ENCODE peak calls at places on chromosomes 16 and 17, in six cellular contexts. One of them, this sample, is unnamed.

GRCh38 chr16:49428808-49429207 is 55.2 kb downstream of the C16orf78 start:
- ATAC-seq in body of pancreas: no peak
- ATAC-seq in heart left ventricle: no peak
- ATAC-seq in gastrocnemius medialis: no peak
- ATAC-seq in right lobe of liver: no peak
- ATAC-seq in A549: no peak
- ATAC-seq in this sample: no peak

GRCh38 chr16:4378202-4378666 is 6.6 kb downstream of the VASN start:
- ATAC-seq in body of pancreas: no peak
- ATAC-seq in gastrocnemius medialis: no peak
- ATAC-seq in heart left ventricle: peak; percentile 1
- ATAC-seq in A549: no peak
- ATAC-seq in right lobe of liver: no peak
- ATAC-seq in this sample: peak; percentile 10

GRCh38 chr17:48003686-48004120 is 32.8 kb downstream of the CDK5RAP3 start:
- ATAC-seq in right lobe of liver: no peak
- ATAC-seq in A549: no peak
- ATAC-seq in body of pancreas: no peak
- ATAC-seq in gastrocnemius medialis: no peak
- ATAC-seq in heart left ventricle: no peak
- ATAC-seq in this sample: no peak

GRCh38 chr17:30230596-30231125 is 4.8 kb downstream of the SLC6A4 start:
- ATAC-seq in heart left ventricle: no peak
- ATAC-seq in body of pancreas: no peak
- ATAC-seq in right lobe of liver: no peak
- ATAC-seq in gastrocnemius medialis: no peak
- ATAC-seq in A549: peak; percentile 60
- ATAC-seq in this sample: no peak

GRCh38 chr16:79950932-79951719 is 350.6 kb upstream of the MAF start:
- ATAC-seq in gastrocnemius medialis: peak; percentile 6
- ATAC-seq in body of pancreas: no peak
- ATAC-seq in A549: no peak
- ATAC-seq in heart left ventricle: peak; percentile 55
- ATAC-seq in right lobe of liver: peak; percentile 41
- ATAC-seq in this sample: no peak

GRCh38 chr16:67268136-67268579 is 11.2 kb upstream of the PLEKHG4 start:
- ATAC-seq in right lobe of liver: peak; percentile 54
- ATAC-seq in heart left ventricle: peak; percentile 81
- ATAC-seq in body of pancreas: peak; percentile 71
- ATAC-seq in gastrocnemius medialis: no peak
- ATAC-seq in A549: peak; percentile 54
- ATAC-seq in this sample: peak; percentile 79

GRCh38 chr16:75379339-75379738 is 54.0 kb downstream of the CFDP1 start:
- ATAC-seq in gastrocnemius medialis: no peak
- ATAC-seq in body of pancreas: no peak
- ATAC-seq in A549: no peak
- ATAC-seq in heart left ventricle: no peak
- ATAC-seq in right lobe of liver: no peak
- ATAC-seq in this sample: no peak

GRCh38 chr16:70267516-70267915 is 15.8 kb upstream of the EXOSC6 start:
- ATAC-seq in body of pancreas: no peak
- ATAC-seq in right lobe of liver: peak; percentile 56
- ATAC-seq in heart left ventricle: no peak
- ATAC-seq in A549: peak; percentile 85
- ATAC-seq in gastrocnemius medialis: no peak
- ATAC-seq in this sample: no peak

GRCh38 chr16:16083421-16084156 is 134.2 kb downstream of the ABCC1 start:
- ATAC-seq in A549: no peak
- ATAC-seq in heart left ventricle: no peak
- ATAC-seq in gastrocnemius medialis: peak; percentile 58
- ATAC-seq in body of pancreas: no peak
- ATAC-seq in right lobe of liver: no peak
- ATAC-seq in this sample: no peak

GRCh38 chr17:8574687-8575086 is 55.8 kb downstream of the MYH10 start:
- ATAC-seq in right lobe of liver: peak; percentile 32
- ATAC-seq in body of pancreas: no peak
- ATAC-seq in gastrocnemius medialis: no peak
- ATAC-seq in A549: no peak
- ATAC-seq in heart left ventricle: peak; percentile 54
- ATAC-seq in this sample: no peak

GRCh38 chr17:73802314-73802713 is 158.1 kb upstream of the SDK2 start:
- ATAC-seq in gastrocnemius medialis: no peak
- ATAC-seq in right lobe of liver: no peak
- ATAC-seq in body of pancreas: no peak
- ATAC-seq in A549: no peak
- ATAC-seq in heart left ventricle: no peak
- ATAC-seq in this sample: no peak

GRCh38 chr16:69019811-69020210 is 85.6 kb upstream of the HAS3 start:
- ATAC-seq in heart left ventricle: no peak
- ATAC-seq in right lobe of liver: no peak
- ATAC-seq in A549: no peak
- ATAC-seq in body of pancreas: no peak
- ATAC-seq in gastrocnemius medialis: no peak
- ATAC-seq in this sample: no peak

GRCh38 chr16:87713469-87714229 is 52.1 kb downstream of the KLHDC4 start:
- ATAC-seq in A549: no peak
- ATAC-seq in heart left ventricle: no peak
- ATAC-seq in gastrocnemius medialis: no peak
- ATAC-seq in right lobe of liver: no peak
- ATAC-seq in body of pancreas: no peak
- ATAC-seq in this sample: no peak

GRCh38 chr16:48829361-48829760 is 219.4 kb upstream of the N4BP1 start:
- ATAC-seq in gastrocnemius medialis: no peak
- ATAC-seq in right lobe of liver: no peak
- ATAC-seq in A549: no peak
- ATAC-seq in heart left ventricle: no peak
- ATAC-seq in body of pancreas: no peak
- ATAC-seq in this sample: no peak

GRCh38 chr17:76492989-76493501 is 8.2 kb downstream of the RHBDF2 start:
- ATAC-seq in heart left ventricle: peak; percentile 68
- ATAC-seq in body of pancreas: no peak
- ATAC-seq in gastrocnemius medialis: peak; percentile 33
- ATAC-seq in A549: no peak
- ATAC-seq in right lobe of liver: peak; percentile 51
- ATAC-seq in this sample: peak; percentile 74

GRCh38 chr16:21953541-21953902 is 361 bp downstream of the UQCRC2 start:
- ATAC-seq in right lobe of liver: peak; percentile 39
- ATAC-seq in heart left ventricle: peak; percentile 38
- ATAC-seq in gastrocnemius medialis: peak; percentile 24
- ATAC-seq in body of pancreas: peak; percentile 16
- ATAC-seq in A549: peak; percentile 72
- ATAC-seq in this sample: peak; percentile 19

GRCh38 chr17:78855561-78856165 is 15.0 kb upstream of the USP36 start:
- ATAC-seq in A549: no peak
- ATAC-seq in body of pancreas: no peak
- ATAC-seq in heart left ventricle: no peak
- ATAC-seq in gastrocnemius medialis: no peak
- ATAC-seq in right lobe of liver: no peak
- ATAC-seq in this sample: no peak

GRCh38 chr16:29808219-29808900 is 2.0 kb downstream of the MAZ start:
- ATAC-seq in gastrocnemius medialis: no peak
- ATAC-seq in heart left ventricle: no peak
- ATAC-seq in body of pancreas: no peak
- ATAC-seq in A549: no peak
- ATAC-seq in right lobe of liver: no peak
- ATAC-seq in this sample: no peak

GRCh38 chr16:29805232-29806095 is 865 bp upstream of the MAZ start:
- ATAC-seq in A549: peak; percentile 44
- ATAC-seq in body of pancreas: peak; percentile 84
- ATAC-seq in heart left ventricle: peak; percentile 89
- ATAC-seq in gastrocnemius medialis: peak; percentile 74
- ATAC-seq in right lobe of liver: peak; percentile 86
- ATAC-seq in this sample: peak; percentile 80

GRCh38 chr16:29806096-29806579 is at the start of gene MAZ:
- ATAC-seq in gastrocnemius medialis: peak; percentile 9
- ATAC-seq in body of pancreas: peak; percentile 13
- ATAC-seq in heart left ventricle: no peak
- ATAC-seq in right lobe of liver: peak; percentile 3
- ATAC-seq in A549: peak; percentile 15
- ATAC-seq in this sample: peak; percentile 8

GRCh38 chr16:29807426-29808218 is 1.3 kb downstream of the MAZ start:
- ATAC-seq in heart left ventricle: peak; percentile 52
- ATAC-seq in body of pancreas: peak; percentile 3
- ATAC-seq in right lobe of liver: peak; percentile 1
- ATAC-seq in A549: peak; percentile 16
- ATAC-seq in gastrocnemius medialis: peak; percentile 19
- ATAC-seq in this sample: peak; percentile 47

GRCh38 chr16:29806641-29807425 is 504 bp downstream of the MAZ start:
- ATAC-seq in heart left ventricle: no peak
- ATAC-seq in right lobe of liver: no peak
- ATAC-seq in gastrocnemius medialis: no peak
- ATAC-seq in A549: peak; percentile 2
- ATAC-seq in body of pancreas: no peak
- ATAC-seq in this sample: no peak
- H3K4me1 ChIP-seq in heart left ventricle: peaks cover 42% of the 10 kb centered on the region
- H3K4me1 ChIP-seq in right lobe of liver: peaks cover 5% of the 10 kb centered on the region
- H3K4me1 ChIP-seq in gastrocnemius medialis: peaks cover 46% of the 10 kb centered on the region
- H3K4me1 ChIP-seq in A549: peaks cover 44% of the 10 kb centered on the region
- H3K4me1 ChIP-seq in body of pancreas: peaks cover 59% of the 10 kb centered on the region
- H3K4me1 ChIP-seq in this sample: peaks cover 33% of the 10 kb centered on the region

DNA sequence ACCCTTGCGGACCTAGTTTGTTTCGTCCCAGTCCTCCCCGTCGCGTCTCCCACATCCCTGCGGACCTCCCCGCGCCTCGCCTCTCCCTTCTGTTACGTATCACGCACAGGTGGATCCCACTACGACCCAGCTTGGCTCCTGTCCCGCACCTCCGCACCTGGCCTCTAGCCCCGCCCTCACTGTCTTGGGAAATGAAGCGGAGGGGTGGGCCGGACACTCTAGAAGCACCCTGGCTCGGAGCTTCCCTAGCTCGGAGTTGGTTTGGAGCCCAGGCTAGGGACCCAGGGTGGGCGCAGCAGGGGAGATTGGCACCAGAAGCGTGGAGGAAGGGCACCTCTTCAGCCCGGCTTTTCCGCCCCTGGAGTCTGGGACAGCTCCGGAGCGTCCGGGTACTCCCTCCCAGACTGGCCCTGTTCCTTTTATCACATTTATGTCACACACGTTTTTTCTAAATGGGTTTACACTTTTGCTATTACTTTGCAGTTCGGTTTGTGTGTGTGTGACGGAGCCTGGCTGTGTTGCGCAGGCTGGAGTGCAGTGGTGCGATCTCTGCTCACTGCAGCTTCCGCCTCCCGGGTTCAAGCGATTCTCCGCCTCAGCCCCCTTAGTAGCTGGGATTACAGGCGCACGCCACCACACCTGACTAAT is 1.4 kb upstream of the CEMP1 start:
- ATAC-seq in right lobe of liver: peak; percentile 60
- ATAC-seq in gastrocnemius medialis: peak; percentile 53
- ATAC-seq in heart left ventricle: peak; percentile 18
- ATAC-seq in body of pancreas: peak; percentile 57
- ATAC-seq in A549: peak; percentile 11
- ATAC-seq in this sample: peak; percentile 35
- TF ChIP-seq POLR2A in right lobe of liver: peak; percentile 61
- TF ChIP-seq POLR2A in gastrocnemius medialis: no peak
- TF ChIP-seq POLR2A in heart left ventricle: peak; percentile 19
- TF ChIP-seq POLR2A in body of pancreas: peak; percentile 63
- TF ChIP-seq POLR2A in A549: no peak
- TF ChIP-seq POLR2A in this sample: no peak

GRCh38 chr16:3022697-3023414 is 886 bp downstream of the HCFC1R1 start:
- ATAC-seq in body of pancreas: no peak
- ATAC-seq in A549: peak; percentile 1
- ATAC-seq in heart left ventricle: peak; percentile 1
- ATAC-seq in gastrocnemius medialis: peak; percentile 8
- ATAC-seq in right lobe of liver: no peak
- ATAC-seq in this sample: no peak
- H3K4me1 ChIP-seq in body of pancreas: peaks cover 72% of the 10 kb centered on the region
- H3K4me1 ChIP-seq in A549: peaks cover 27% of the 10 kb centered on the region
- H3K4me1 ChIP-seq in heart left ventricle: peaks cover 16% of the 10 kb centered on the region
- H3K4me1 ChIP-seq in gastrocnemius medialis: peaks cover 32% of the 10 kb centered on the region
- H3K4me1 ChIP-seq in right lobe of liver: no peaks in the 10 kb centered on the region
- H3K4me1 ChIP-seq in this sample: peaks cover 25% of the 10 kb centered on the region

DNA sequence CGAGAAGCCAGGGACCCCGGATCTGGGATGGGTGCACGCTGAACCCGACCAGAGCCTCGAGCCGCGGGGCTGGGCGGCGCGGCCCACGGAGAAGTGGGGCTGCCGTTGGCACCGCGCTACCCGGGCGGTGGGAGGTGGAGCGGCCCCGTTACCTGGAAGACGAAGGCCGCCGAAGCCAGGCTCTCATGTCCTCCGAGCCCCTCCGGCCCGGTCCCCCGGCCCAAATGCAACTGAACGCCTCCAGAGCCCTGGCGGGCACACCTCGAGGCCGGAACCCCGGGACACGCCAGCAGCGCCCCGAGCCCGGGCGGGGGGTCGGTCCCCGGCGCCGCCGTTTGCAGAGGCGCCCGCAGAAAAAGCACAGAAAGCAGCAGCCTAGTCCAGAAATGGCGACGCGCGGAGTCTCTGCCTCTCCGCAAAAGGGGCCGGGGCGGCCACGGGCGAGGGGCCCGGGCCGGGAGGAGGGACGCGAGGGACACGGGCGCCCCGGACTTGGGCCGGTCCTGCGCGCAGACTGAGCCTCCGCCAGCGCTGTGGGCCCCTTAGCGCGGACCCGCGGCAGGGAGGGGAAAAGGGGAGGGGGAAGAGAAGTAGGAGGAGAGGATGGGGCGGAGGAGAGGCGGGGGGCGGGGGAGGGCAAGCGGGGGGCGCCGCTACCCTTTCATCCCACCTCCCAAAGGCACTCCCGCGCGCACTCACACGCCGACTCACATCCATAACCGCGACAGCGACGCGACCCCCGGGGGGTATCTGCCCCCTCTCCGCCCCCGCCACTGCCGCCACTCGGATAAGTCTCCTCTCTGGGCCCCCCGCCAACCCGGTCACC is 1.4 kb downstream of the AXIN2 start:
- ATAC-seq in right lobe of liver: no peak
- ATAC-seq in body of pancreas: no peak
- ATAC-seq in A549: peak; percentile 17
- ATAC-seq in heart left ventricle: no peak
- ATAC-seq in gastrocnemius medialis: peak; percentile 10
- ATAC-seq in this sample: no peak
- TF ChIP-seq POLR2A in right lobe of liver: no peak
- TF ChIP-seq POLR2A in body of pancreas: no peak
- TF ChIP-seq POLR2A in A549: peak; percentile 16
- TF ChIP-seq POLR2A in heart left ventricle: peak; percentile 14
- TF ChIP-seq POLR2A in gastrocnemius medialis: peak; percentile 78
- TF ChIP-seq POLR2A in this sample: peak; percentile 35

This sample was measured in gastroesophageal sphincter.